ENCODE peak calls at places on chromosomes 6 and 20, in nine cellular contexts. O is NCI-H1092; E is fibroblast of the conjunctiva; T is NCI-H1105; Z is Panc1; H is naive thymus-derived CD8-positive, alpha-beta T cell; G is lung microvascular endothelial cell; S is hypothalamus; F is fibroblast of lung. Y is an unnamed sample.

GRCh38 chr20:64109831-64110391 is 2.5 kb upstream of the NPBWR2 start:
- DNase-seq in Z (no peak), T (no peak), S (no peak), O (no peak), H (peak; percentile 10), E (no peak), G (no peak), F (no peak), Y (no peak)

GRCh38 chr6:75691012-75691411 is 58.0 kb upstream of the MYO6 start:
- DNase-seq in O (no peak), H (no peak), T (no peak), Z (no peak), F (peak; percentile 30), S (no peak), E (no peak), G (no peak), Y (no peak)

GRCh38 chr20:37630161-37630560 is 63.7 kb upstream of the CTNNBL1 start:
- DNase-seq in T (peak; percentile 77), E (no peak), S (no peak), F (no peak), Z (no peak), G (no peak), H (no peak), O (peak; percentile 82), Y (no peak)

GRCh38 chr6:41709375-41709774 is 26.0 kb downstream of the TFEB start:
- DNase-seq in H (no peak), E (no peak), S (no peak), T (no peak), Z (no peak), O (no peak), G (no peak), F (no peak), Y (no peak)

GRCh38 chr20:55253765-55254164 is 751.6 kb downstream of the CBLN4 start:
- DNase-seq in T (no peak), Z (no peak), O (no peak), E (no peak), S (no peak), F (peak; percentile 3), G (no peak), H (no peak), Y (no peak)

GRCh38 chr6:136660727-136661126 is 110.5 kb upstream of the MAP7 start:
- DNase-seq in F (no peak), T (no peak), H (no peak), Z (no peak), S (no peak), G (no peak), E (no peak), O (no peak), Y (no peak)

GRCh38 chr6:31865205-31866118 is 2.8 kb upstream of the NEU1 start:
- DNase-seq in Z (no peak), G (no peak), T (no peak), E (no peak), F (no peak), O (no peak), S (no peak), H (no peak), Y (no peak)

GRCh38 chr6:3516094-3516493 is 59.2 kb upstream of the SLC22A23 start:
- DNase-seq in O (no peak), S (no peak), T (no peak), E (no peak), Z (no peak), H (no peak), F (no peak), G (no peak), Y (no peak)

GRCh38 chr6:47678739-47679138 is 19.6 kb upstream of the ADGRF4 start:
- DNase-seq in Z (no peak), T (no peak), G (no peak), E (no peak), F (no peak), O (no peak), H (no peak), S (no peak), Y (no peak)

GRCh38 chr6:15674690-15675386 is 12.0 kb upstream of the DTNBP1 start:
- DNase-seq in O (no peak), Z (no peak), G (no peak), F (no peak), H (no peak), E (no peak), S (no peak), T (no peak), Y (no peak)

Y was measured in AG09309.